ENCODE peak calls at places on chromosome 10, in six cellular contexts. L, S, F, O, N and D are unnamed samples.

GRCh38 chr10:78046711-78047269 is 13.1 kb downstream of the RPS24 start:
- DNase-seq in L (no peak), S (no peak), F (no peak), O (no peak), N (no peak), D (no peak)

GRCh38 chr10:113187066-113187777 is 237.2 kb downstream of the TCF7L2 start:
- DNase-seq in L (peak), S (peak), F (no peak), O (no peak), N (no peak), D (no peak)

GRCh38 chr10:85175635-85176034 is 847.2 kb downstream of the CCSER2 start:
- DNase-seq in L (no peak), S (no peak), F (no peak), O (no peak), N (no peak), D (no peak)

GRCh38 chr10:98338318-98338717 is 70.3 kb upstream of the LOXL4 start:
- DNase-seq in L (no peak), S (no peak), F (no peak), O (no peak), N (no peak), D (no peak)

GRCh38 chr10:126215767-126216166 is 172.5 kb downstream of the ADAM12 start:
- DNase-seq in L (no peak), S (peak), F (no peak), O (no peak), N (no peak), D (no peak)

GRCh38 chr10:36670616-36671402 is 454.6 kb upstream of the ANKRD30A start:
- DNase-seq in L (no peak), S (peak), F (no peak), O (no peak), N (no peak), D (no peak)

GRCh38 chr10:77274046-77274795 is 363.4 kb downstream of the KCNMA1 start:
- DNase-seq in L (no peak), S (no peak), F (no peak), O (no peak), N (no peak), D (no peak)

GRCh38 chr10:26697163-26697921 is at the start of gene PDSS1:
- DNase-seq in L (peak), S (peak), F (no peak), O (peak), N (peak), D (no peak)

GRCh38 chr10:15035385-15036301 is 8.1 kb upstream of the OLAH start:
- DNase-seq in L (peak), S (peak), F (peak), O (no peak), N (no peak), D (peak)

GRCh38 chr10:23516530-23516929 is 77.7 kb downstream of the OTUD1 start:
- DNase-seq in L (no peak), S (peak), F (no peak), O (no peak), N (no peak), D (no peak)

GRCh38 chr10:104640339-104641149 is 546 bp upstream of the SORCS3 start:
- DNase-seq in L (no peak), S (no peak), F (no peak), O (no peak), N (no peak), D (no peak)

GRCh38 chr10:131847241-131847783 is 53.5 kb upstream of the PPP2R2D start:
- DNase-seq in L (no peak), S (no peak), F (no peak), O (no peak), N (no peak), D (no peak)

GRCh38 chr10:71268247-71268691 is 50.8 kb upstream of the SLC29A3 start:
- DNase-seq in L (peak), S (peak), F (no peak), O (no peak), N (no peak), D (no peak)

GRCh38 chr10:84244651-84245270 is at the start of gene RGR:
- DNase-seq in L (peak), S (no peak), F (no peak), O (no peak), N (no peak), D (no peak)

GRCh38 chr10:132987671-132988571 is 45.6 kb upstream of the CFAP46 start:
- DNase-seq in L (no peak), S (peak), F (peak), O (no peak), N (no peak), D (no peak)

GRCh38 chr10:89163265-89163995 is 43.7 kb downstream of the CH25H start:
- DNase-seq in L (peak), S (no peak), F (no peak), O (peak), N (peak), D (no peak)

GRCh38 chr10:103277713-103278299 is 868 bp downstream of the INA start:
- DNase-seq in L (no peak), S (no peak), F (no peak), O (no peak), N (no peak), D (no peak)

GRCh38 chr10:99981581-99982199 is 28.1 kb downstream of the DNMBP start:
- DNase-seq in L (no peak), S (no peak), F (no peak), O (no peak), N (no peak), D (no peak)

GRCh38 chr10:30284860-30285594 is 64.1 kb downstream of the MTPAP start:
- DNase-seq in L (no peak), S (peak), F (no peak), O (no peak), N (no peak), D (no peak)

GRCh38 chr10:73908853-73909611 is 1.9 kb upstream of the PLAU start:
- DNase-seq in L (peak), S (peak), F (peak), O (peak), N (peak), D (no peak)

GRCh38 chr10:19920075-19920726 is 104.0 kb downstream of the PLXDC2 start:
- DNase-seq in L (no peak), S (no peak), F (no peak), O (no peak), N (no peak), D (no peak)

GRCh38 chr10:118042336-118042735 is 4.4 kb downstream of the RAB11FIP2 start:
- DNase-seq in L (no peak), S (no peak), F (no peak), O (no peak), N (no peak), D (no peak)

GRCh38 chr10:52956861-52957260 is 184.3 kb upstream of the MBL2 start:
- DNase-seq in L (no peak), S (no peak), F (no peak), O (no peak), N (no peak), D (no peak)

GRCh38 chr10:26881600-26882331 is 21.0 kb upstream of the ABI1 start:
- DNase-seq in L (no peak), S (peak), F (peak), O (no peak), N (no peak), D (no peak)

GRCh38 chr10:103651783-103652476 is 158.4 kb downstream of the NEURL1 start:
- DNase-seq in L (peak), S (no peak), F (no peak), O (no peak), N (no peak), D (no peak)

GRCh38 chr10:79184141-79184625 is 115.4 kb downstream of the ZMIZ1 start:
- DNase-seq in L (no peak), S (peak), F (no peak), O (no peak), N (no peak), D (no peak)

GRCh38 chr10:62534051-62534450 is 159.9 kb downstream of the ZNF365 start:
- DNase-seq in L (no peak), S (no peak), F (no peak), O (no peak), N (no peak), D (no peak)